ENCODE peak calls at places on chromosomes 11 and 22, in four cellular contexts. O is iris pigment epithelial cell, J is SHP77 treated with DMSO at 0.1 percent for 48 hours, X is NCI-H1092. E is an unnamed sample.

GRCh38 chr11:126839496-126839895 is 161.1 kb downstream of the KIRREL3 start:
- DNase-seq in O (no peak), J (no peak), X (no peak), E (no peak)

GRCh38 chr11:19253149-19253540 is 12.4 kb upstream of the E2F8 start:
- DNase-seq in O (no peak), J (peak; percentile 63), X (peak; percentile 93), E (peak; percentile 11)

GRCh38 chr11:128628686-128629085 is 41.3 kb upstream of the ETS1 start:
- DNase-seq in O (no peak), J (no peak), X (no peak), E (no peak)

GRCh38 chr11:72069200-72069599 is 11.1 kb downstream of the NUMA1 start:
- DNase-seq in O (peak; percentile 50), J (no peak), X (no peak), E (peak; percentile 38)

GRCh38 chr11:1151366-1152315 is 6.1 kb upstream of the MUC5AC start:
- DNase-seq in O (no peak), J (no peak), X (no peak), E (no peak)

GRCh38 chr22:37189011-37189466 is 992 bp upstream of the C1QTNF6 start:
- DNase-seq in O (no peak), J (no peak), X (no peak), E (peak; percentile 11)

GRCh38 chr22:38262051-38262795 is 10.6 kb downstream of the TMEM184B start:
- DNase-seq in O (no peak), J (no peak), X (peak; percentile 4), E (peak; percentile 70)

GRCh38 chr22:20156611-20157415 is 6.0 kb upstream of the CCDC188 start:
- DNase-seq in O (peak; percentile 72), J (peak; percentile 9), X (peak; percentile 59), E (peak; percentile 65)

GRCh38 chr11:105838668-105839403 is 183.2 kb downstream of the MSANTD4 start:
- DNase-seq in O (peak; percentile 74), J (no peak), X (no peak), E (peak; percentile 16)

GRCh38 chr22:22591348-22592299 is 32.6 kb upstream of the PRAME start:
- DNase-seq in O (peak; percentile 21), J (no peak), X (no peak), E (peak; percentile 4)

GRCh38 chr11:9992306-9992705 is 301.7 kb downstream of the SBF2 start:
- DNase-seq in O (peak; percentile 50), J (no peak), X (no peak), E (no peak)

GRCh38 chr22:23218867-23219251 is 38.5 kb downstream of the BCR start:
- DNase-seq in O (peak; percentile 81), J (peak; percentile 80), X (peak; percentile 36), E (no peak)

GRCh38 chr11:43575931-43576833 is 104.4 kb upstream of the HSD17B12 start:
- DNase-seq in O (no peak), J (no peak), X (no peak), E (peak; percentile 24)

GRCh38 chr22:38304526-38304925 is 12.7 kb downstream of the CSNK1E start:
- DNase-seq in O (no peak), J (no peak), X (no peak), E (peak; percentile 54)

GRCh38 chr11:118791961-118792578 is 1.1 kb upstream of the DDX6 start:
- DNase-seq in O (peak; percentile 32), J (no peak), X (no peak), E (no peak)

GRCh38 chr11:129828301-129828836 is 12.7 kb downstream of the TMEM45B start:
- DNase-seq in O (no peak), J (no peak), X (peak; percentile 19), E (no peak)

GRCh38 chr22:36301384-36301828 is 48.5 kb downstream of the APOL1 start:
- DNase-seq in O (peak; percentile 56), J (peak; percentile 21), X (peak; percentile 42), E (peak; percentile 60)

GRCh38 chr11:62574363-62575057 is 819 bp upstream of the EEF1G start:
- DNase-seq in O (no peak), J (no peak), X (peak; percentile 23), E (no peak)

GRCh38 chr11:86431258-86431657 is 56.6 kb downstream of the CCDC81 start:
- DNase-seq in O (no peak), J (no peak), X (no peak), E (no peak)

GRCh38 chr11:1619449-1619848 is 2.5 kb downstream of the KRTAP5-4 start:
- DNase-seq in O (no peak), J (no peak), X (no peak), E (no peak)

GRCh38 chr11:116831790-116832349 is 2.2 kb downstream of the APOC3 start:
- DNase-seq in O (no peak), J (no peak), X (no peak), E (no peak)

E was measured in fibroblast of mammary gland.